ENCODE peak calls at places on chromosomes 13 and 19, in six cellular contexts. One of them, this sample, is unnamed.

GRCh38 chr13:67258482-67258881 is 28.3 kb upstream of the PCDH9 start:
- DNase-seq in PC-9: no peak
- DNase-seq in OCI-LY7: no peak
- DNase-seq in HCT116: no peak
- DNase-seq in PC-3: no peak
- DNase-seq in GM23338: peak; percentile 78
- DNase-seq in this sample: no peak

GRCh38 chr13:97408938-97409337 is 25.0 kb upstream of the RAP2A start:
- DNase-seq in PC-9: no peak
- DNase-seq in OCI-LY7: no peak
- DNase-seq in HCT116: no peak
- DNase-seq in PC-3: no peak
- DNase-seq in GM23338: no peak
- DNase-seq in this sample: no peak

GRCh38 chr13:94542917-94543316 is 53.0 kb downstream of the TGDS start:
- DNase-seq in PC-9: no peak
- DNase-seq in OCI-LY7: no peak
- DNase-seq in HCT116: no peak
- DNase-seq in PC-3: no peak
- DNase-seq in GM23338: no peak
- DNase-seq in this sample: no peak

GRCh38 chr13:98972627-98973026 is 5.2 kb downstream of the DOCK9 start:
- DNase-seq in PC-9: peak; percentile 72
- DNase-seq in OCI-LY7: no peak
- DNase-seq in HCT116: peak; percentile 78
- DNase-seq in PC-3: peak; percentile 78
- DNase-seq in GM23338: no peak
- DNase-seq in this sample: no peak

GRCh38 chr13:79477968-79478367 is 3.0 kb upstream of the NDFIP2 start:
- DNase-seq in PC-9: no peak
- DNase-seq in OCI-LY7: no peak
- DNase-seq in HCT116: no peak
- DNase-seq in PC-3: no peak
- DNase-seq in GM23338: peak; percentile 42
- DNase-seq in this sample: no peak

GRCh38 chr19:49553451-49554271 is 25.9 kb downstream of the RCN3 start:
- DNase-seq in PC-9: no peak
- DNase-seq in OCI-LY7: no peak
- DNase-seq in HCT116: no peak
- DNase-seq in PC-3: peak; percentile 90
- DNase-seq in GM23338: no peak
- DNase-seq in this sample: peak; percentile 68

GRCh38 chr19:12789098-12789903 is 2.0 kb upstream of the JUNB start:
- DNase-seq in PC-9: no peak
- DNase-seq in OCI-LY7: no peak
- DNase-seq in HCT116: no peak
- DNase-seq in PC-3: peak; percentile 25
- DNase-seq in GM23338: peak; percentile 54
- DNase-seq in this sample: no peak

GRCh38 chr19:980133-980998 is 3.8 kb upstream of the WDR18 start:
- DNase-seq in PC-9: peak; percentile 50
- DNase-seq in OCI-LY7: no peak
- DNase-seq in HCT116: no peak
- DNase-seq in PC-3: no peak
- DNase-seq in GM23338: peak; percentile 69
- DNase-seq in this sample: peak; percentile 64

GRCh38 chr19:48955308-48955958 is 758 bp downstream of the BAX start:
- DNase-seq in PC-9: no peak
- DNase-seq in OCI-LY7: no peak
- DNase-seq in HCT116: no peak
- DNase-seq in PC-3: no peak
- DNase-seq in GM23338: no peak
- DNase-seq in this sample: no peak

GRCh38 chr13:53637971-53638547 is 609.4 kb downstream of the OLFM4 start:
- DNase-seq in PC-9: no peak
- DNase-seq in OCI-LY7: no peak
- DNase-seq in HCT116: no peak
- DNase-seq in PC-3: no peak
- DNase-seq in GM23338: no peak
- DNase-seq in this sample: no peak

GRCh38 chr19:16229322-16229641 is 31.6 kb downstream of the AP1M1 start:
- DNase-seq in PC-9: no peak
- DNase-seq in OCI-LY7: no peak
- DNase-seq in HCT116: no peak
- DNase-seq in PC-3: no peak
- DNase-seq in GM23338: no peak
- DNase-seq in this sample: no peak

GRCh38 chr19:40366697-40367561 is 18.4 kb downstream of the PLD3 start:
- DNase-seq in PC-9: no peak
- DNase-seq in OCI-LY7: no peak
- DNase-seq in HCT116: no peak
- DNase-seq in PC-3: no peak
- DNase-seq in GM23338: peak; percentile 81
- DNase-seq in this sample: peak; percentile 74

GRCh38 chr19:47100290-47100689 is 13.3 kb downstream of the ZC3H4 start:
- DNase-seq in PC-9: no peak
- DNase-seq in OCI-LY7: no peak
- DNase-seq in HCT116: no peak
- DNase-seq in PC-3: no peak
- DNase-seq in GM23338: no peak
- DNase-seq in this sample: no peak

GRCh38 chr19:51891193-51891747 is 3.5 kb upstream of the ZNF577 start:
- DNase-seq in PC-9: no peak
- DNase-seq in OCI-LY7: no peak
- DNase-seq in HCT116: no peak
- DNase-seq in PC-3: no peak
- DNase-seq in GM23338: peak; percentile 49
- DNase-seq in this sample: no peak

GRCh38 chr19:13996928-13997636 is 9.0 kb downstream of the RFX1 start:
- DNase-seq in PC-9: no peak
- DNase-seq in OCI-LY7: no peak
- DNase-seq in HCT116: no peak
- DNase-seq in PC-3: no peak
- DNase-seq in GM23338: no peak
- DNase-seq in this sample: no peak

GRCh38 chr19:13992025-13992424 is 14.1 kb downstream of the RFX1 start:
- DNase-seq in PC-9: no peak
- DNase-seq in OCI-LY7: no peak
- DNase-seq in HCT116: no peak
- DNase-seq in PC-3: no peak
- DNase-seq in GM23338: no peak
- DNase-seq in this sample: no peak

GRCh38 chr19:13995017-13995728 is 10.9 kb downstream of the RFX1 start:
- DNase-seq in PC-9: no peak
- DNase-seq in OCI-LY7: no peak
- DNase-seq in HCT116: no peak
- DNase-seq in PC-3: peak; percentile 11
- DNase-seq in GM23338: no peak
- DNase-seq in this sample: no peak

GRCh38 chr19:13995878-13996765 is 10.0 kb downstream of the RFX1 start:
- DNase-seq in PC-9: no peak
- DNase-seq in OCI-LY7: no peak
- DNase-seq in HCT116: no peak
- DNase-seq in PC-3: no peak
- DNase-seq in GM23338: no peak
- DNase-seq in this sample: no peak

GRCh38 chr19:13993554-13994308 is 12.4 kb downstream of the RFX1 start:
- DNase-seq in PC-9: no peak
- DNase-seq in OCI-LY7: no peak
- DNase-seq in HCT116: no peak
- DNase-seq in PC-3: no peak
- DNase-seq in GM23338: no peak
- DNase-seq in this sample: peak; percentile 5
- H3K4me2 ChIP-seq in PC-9: no peak overlapping the region
- H3K4me2 ChIP-seq in OCI-LY7: no peak overlapping the region
- H3K4me2 ChIP-seq in HCT116: no peak overlapping the region
- H3K4me2 ChIP-seq in PC-3: no peak overlapping the region
- H3K4me2 ChIP-seq in GM23338: no peak overlapping the region
- H3K4me2 ChIP-seq in this sample: no peak overlapping the region

GRCh38 chr13:106008540-106008939 is 526.9 kb downstream of the EFNB2 start:
- DNase-seq in PC-9: no peak
- DNase-seq in OCI-LY7: no peak
- DNase-seq in HCT116: no peak
- DNase-seq in PC-3: no peak
- DNase-seq in GM23338: no peak
- DNase-seq in this sample: no peak

GRCh38 chr13:106007156-106007555 is 528.3 kb downstream of the EFNB2 start:
- DNase-seq in PC-9: no peak
- DNase-seq in OCI-LY7: no peak
- DNase-seq in HCT116: no peak
- DNase-seq in PC-3: no peak
- DNase-seq in GM23338: no peak
- DNase-seq in this sample: no peak

GRCh38 chr13:106010836-106011235 is 524.6 kb downstream of the EFNB2 start:
- DNase-seq in PC-9: no peak
- DNase-seq in OCI-LY7: no peak
- DNase-seq in HCT116: no peak
- DNase-seq in PC-3: no peak
- DNase-seq in GM23338: no peak
- DNase-seq in this sample: no peak

DNA sequence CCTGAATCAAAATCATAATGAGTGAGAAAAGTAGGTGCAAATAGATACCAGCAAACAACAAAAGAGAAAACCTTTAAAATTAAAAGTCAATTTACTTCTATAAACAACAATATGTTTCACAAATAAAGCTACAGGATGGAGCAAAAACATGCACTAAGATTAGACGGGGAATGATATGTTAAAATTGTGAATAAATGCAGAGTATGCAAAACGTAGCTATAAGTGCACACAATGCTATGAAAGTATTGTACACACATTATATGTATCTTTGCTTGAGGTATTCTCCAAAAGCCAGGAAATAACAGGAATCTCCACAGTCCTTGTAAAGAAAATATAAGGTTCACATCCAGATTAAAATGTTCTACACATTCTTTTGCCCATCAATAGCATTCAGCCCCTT is 523.9 kb downstream of the EFNB2 start:
- DNase-seq in PC-9: no peak
- DNase-seq in OCI-LY7: no peak
- DNase-seq in HCT116: no peak
- DNase-seq in PC-3: no peak
- DNase-seq in GM23338: no peak
- DNase-seq in this sample: no peak
- TF ChIP-seq CTCF in PC-9: no peak
- TF ChIP-seq CTCF in OCI-LY7: no peak
- TF ChIP-seq CTCF in HCT116: no peak
- TF ChIP-seq CTCF in PC-3: no peak
- TF ChIP-seq CTCF in GM23338: no peak
- TF ChIP-seq CTCF in this sample: no peak

GRCh38 chr19:45632468-45633196 is 6.6 kb downstream of the EML2 start:
- DNase-seq in PC-9: peak; percentile 94
- DNase-seq in OCI-LY7: peak; percentile 71
- DNase-seq in HCT116: peak; percentile 80
- DNase-seq in PC-3: peak; percentile 82
- DNase-seq in GM23338: peak; percentile 93
- DNase-seq in this sample: peak; percentile 84
- H3K9me2 ChIP-seq in PC-9: no peaks in the 10 kb centered on the region
- H3K9me2 ChIP-seq in OCI-LY7: no peaks in the 10 kb centered on the region
- H3K9me2 ChIP-seq in HCT116: no peaks in the 10 kb centered on the region
- H3K9me2 ChIP-seq in PC-3: no peaks in the 10 kb centered on the region
- H3K9me2 ChIP-seq in GM23338: no peaks in the 10 kb centered on the region
- H3K9me2 ChIP-seq in this sample: no peaks in the 10 kb centered on the region

DNA sequence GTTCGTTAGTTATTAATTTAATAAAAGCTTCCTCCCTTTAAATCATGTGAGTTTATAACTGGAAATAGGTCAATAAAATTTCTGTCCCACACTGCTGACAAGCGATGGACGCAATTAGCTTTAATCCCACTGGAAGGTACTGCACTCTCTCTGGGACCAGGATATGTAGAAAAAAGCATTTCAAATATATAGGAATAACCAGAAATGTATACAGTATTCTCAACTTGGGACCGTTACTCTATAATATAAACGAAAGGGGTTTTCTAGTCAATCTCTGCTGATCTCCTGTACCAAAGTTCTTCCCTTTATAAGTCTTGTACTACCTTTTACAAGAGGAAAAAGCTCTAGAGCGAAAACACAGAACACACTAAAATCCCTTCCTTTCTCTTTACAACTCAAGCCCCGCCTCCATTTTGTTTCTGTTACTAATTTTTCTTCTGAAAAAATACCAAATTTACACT is 1.8 kb upstream of the USPL1 start:
- DNase-seq in PC-9: no peak
- DNase-seq in OCI-LY7: peak; percentile 61
- DNase-seq in HCT116: no peak
- DNase-seq in PC-3: peak; percentile 19
- DNase-seq in GM23338: no peak
- DNase-seq in this sample: peak; percentile 56
- H3K4me2 ChIP-seq in PC-9: peak overlapping the region; percentile 89
- H3K4me2 ChIP-seq in OCI-LY7: peak overlapping the region; percentile 92
- H3K4me2 ChIP-seq in HCT116: peak overlapping the region; percentile 86
- H3K4me2 ChIP-seq in PC-3: peak overlapping the region; percentile 88
- H3K4me2 ChIP-seq in GM23338: peak overlapping the region; percentile 81
- H3K4me2 ChIP-seq in this sample: peak overlapping the region; percentile 77

DNA sequence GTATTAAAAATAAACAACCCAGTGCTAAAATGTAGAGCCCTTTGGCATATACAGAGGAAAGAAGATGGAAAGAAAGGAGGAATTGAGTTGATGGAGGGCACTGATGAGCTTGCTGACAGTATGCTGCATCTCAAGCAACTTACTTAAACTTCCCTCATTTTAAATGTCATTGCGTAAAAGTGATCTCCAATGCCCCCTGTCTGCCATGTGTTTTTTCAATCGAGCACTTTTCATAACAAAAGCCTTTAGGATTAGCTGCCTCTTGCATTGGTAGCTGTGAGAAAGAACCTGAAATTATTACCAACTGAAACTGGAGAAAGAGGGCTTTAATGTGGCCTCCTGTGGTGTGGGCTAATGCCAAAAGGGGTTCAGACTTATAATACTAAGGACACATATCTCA is 541.6 kb downstream of the SUCLA2 start:
- DNase-seq in PC-9: no peak
- DNase-seq in OCI-LY7: peak; percentile 1
- DNase-seq in HCT116: no peak
- DNase-seq in PC-3: peak; percentile 42
- DNase-seq in GM23338: peak; percentile 59
- DNase-seq in this sample: peak; percentile 13
- TF ChIP-seq CTCF in PC-9: no peak
- TF ChIP-seq CTCF in OCI-LY7: peak; percentile 55
- TF ChIP-seq CTCF in HCT116: no peak
- TF ChIP-seq CTCF in PC-3: peak; percentile 57
- TF ChIP-seq CTCF in GM23338: peak; percentile 49
- TF ChIP-seq CTCF in this sample: peak; percentile 28

GRCh38 chr19:35486268-35486708 is 4.0 kb downstream of the KRTDAP start:
- DNase-seq in PC-9: no peak
- DNase-seq in OCI-LY7: no peak
- DNase-seq in HCT116: no peak
- DNase-seq in PC-3: no peak
- DNase-seq in GM23338: no peak
- DNase-seq in this sample: no peak
- H3K9me2 ChIP-seq in PC-9: no peaks in the 10 kb centered on the region
- H3K9me2 ChIP-seq in OCI-LY7: no peaks in the 10 kb centered on the region
- H3K9me2 ChIP-seq in HCT116: no peaks in the 10 kb centered on the region
- H3K9me2 ChIP-seq in PC-3: no peaks in the 10 kb centered on the region
- H3K9me2 ChIP-seq in GM23338: no peaks in the 10 kb centered on the region
- H3K9me2 ChIP-seq in this sample: no peaks in the 10 kb centered on the region

This sample was measured in hepatocyte.